ENCODE peak calls at places on chromosomes 3 and 15, in four cellular contexts. R, J, H and L are unnamed samples.
A peak's percentile ranks its signal among the peaks of the same experiment; 100 is the strongest.

GRCh38 chr15:80173022-80173759 is 20.4 kb downstream of the FAH start:
- DNase-seq in R (peak; percentile 77), J (peak; percentile 91), H (no peak), L (peak; percentile 70)

GRCh38 chr3:76083992-76084391 is 298.6 kb upstream of the ZNF717 start:
- DNase-seq in R (no peak), J (no peak), H (no peak), L (no peak)

GRCh38 chr15:57505949-57506391 is 85.7 kb upstream of the MYZAP start:
- DNase-seq in R (no peak), J (no peak), H (no peak), L (no peak)

GRCh38 chr15:96416934-96417759 is 86.6 kb downstream of the NR2F2 start:
- DNase-seq in R (no peak), J (peak; percentile 63), H (no peak), L (no peak)

GRCh38 chr3:153289334-153289808 is 127.3 kb downstream of the RAP2B start:
- DNase-seq in R (no peak), J (no peak), H (no peak), L (no peak)

GRCh38 chr15:63218114-63218808 is 28.9 kb downstream of the RAB8B start:
- DNase-seq in R (peak; percentile 27), J (no peak), H (no peak), L (no peak)

GRCh38 chr3:65344846-65345245 is 657.0 kb upstream of the ADAMTS9 start:
- DNase-seq in R (no peak), J (no peak), H (no peak), L (no peak)

GRCh38 chr3:158379517-158379916 is 191.5 kb upstream of the MLF1 start:
- DNase-seq in R (no peak), J (no peak), H (no peak), L (no peak)

GRCh38 chr15:89912674-89913396 is at the start of gene ARPIN:
- DNase-seq in R (peak; percentile 16), J (peak; percentile 76), H (no peak), L (no peak)

GRCh38 chr15:63340353-63340752 is 41.3 kb downstream of the CA12 start:
- DNase-seq in R (no peak), J (no peak), H (no peak), L (no peak)

GRCh38 chr3:189572249-189572648 is 58.9 kb upstream of the TP63 start:
- DNase-seq in R (no peak), J (no peak), H (no peak), L (no peak)

GRCh38 chr3:29514912-29515311 is 234.0 kb downstream of the RBMS3 start:
- DNase-seq in R (no peak), J (no peak), H (no peak), L (no peak)

GRCh38 chr3:118472586-118472985 is 562.1 kb downstream of the IGSF11 start:
- DNase-seq in R (no peak), J (no peak), H (no peak), L (no peak)

GRCh38 chr15:69648215-69648614 is 195.6 kb downstream of the RPLP1 start:
- DNase-seq in R (no peak), J (no peak), H (no peak), L (no peak)

GRCh38 chr3:115285001-115285400 is 137.9 kb upstream of the ZBTB20 start:
- DNase-seq in R (no peak), J (no peak), H (no peak), L (no peak)

GRCh38 chr3:10374311-10374710 is 53.4 kb upstream of the SEC13 start:
- DNase-seq in R (no peak), J (peak; percentile 42), H (no peak), L (no peak)

GRCh38 chr15:45456212-45457106 is 66.1 kb downstream of the SLC30A4 start:
- DNase-seq in R (peak; percentile 65), J (no peak), H (peak; percentile 33), L (no peak)

GRCh38 chr15:68319997-68320396 is 42.5 kb downstream of the FEM1B start:
- DNase-seq in R (no peak), J (no peak), H (no peak), L (no peak)

GRCh38 chr15:40082195-40082868 is 26.3 kb downstream of the BMF start:
- DNase-seq in R (no peak), J (no peak), H (no peak), L (no peak)

GRCh38 chr15:55654541-55654940 is 66.4 kb upstream of the PYGO1 start:
- DNase-seq in R (no peak), J (no peak), H (no peak), L (no peak)

GRCh38 chr15:52567886-52568568 is 803 bp downstream of the ARPP19 start:
- DNase-seq in R (peak; percentile 36), J (no peak), H (no peak), L (no peak)

GRCh38 chr3:157104521-157104920 is 55.4 kb downstream of the CCNL1 start:
- DNase-seq in R (no peak), J (no peak), H (no peak), L (no peak)
- TF ChIP-seq SUZ12 in R (no peak), J (no peak), H (no peak), L (no peak)

DNA sequence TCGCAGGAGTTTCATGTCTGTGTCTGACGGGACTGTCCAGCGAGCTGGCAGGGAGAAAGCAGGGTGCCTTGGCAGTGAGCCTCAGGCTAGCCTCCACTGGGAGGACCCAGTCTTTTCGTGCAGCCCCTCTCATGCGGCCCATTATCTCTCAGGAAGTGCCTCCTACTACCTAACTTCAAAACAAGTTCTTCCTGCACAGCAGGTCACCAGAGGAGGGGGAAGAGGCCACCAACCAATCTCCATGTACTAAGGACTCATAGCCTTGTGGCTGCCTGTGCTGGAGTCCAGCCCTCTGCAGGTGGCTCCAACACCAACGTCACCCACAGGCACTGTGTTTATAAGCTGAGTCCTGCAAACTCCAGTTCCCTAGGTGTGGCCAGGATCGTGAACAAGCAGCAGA is 4.8 kb downstream of the VIPR1 start:
- DNase-seq in R (no peak), J (no peak), H (no peak), L (no peak)
- TF ChIP-seq YY1 in R (no peak), J (no peak), H (no peak), L (no peak)

GRCh38 chr3:50122661-50123391 is 32.3 kb upstream of the SEMA3F start:
- DNase-seq in R (no peak), J (no peak), H (no peak), L (no peak)

GRCh38 chr3:50126287-50127211 is 28.6 kb upstream of the SEMA3F start:
- DNase-seq in R (peak; percentile 28), J (peak; percentile 58), H (no peak), L (no peak)

GRCh38 chr3:50125541-50126286 is 29.4 kb upstream of the SEMA3F start:
- DNase-seq in R (no peak), J (peak; percentile 62), H (no peak), L (no peak)

GRCh38 chr3:50123394-50124361 is 31.4 kb upstream of the SEMA3F start:
- DNase-seq in R (no peak), J (no peak), H (no peak), L (no peak)

DNA sequence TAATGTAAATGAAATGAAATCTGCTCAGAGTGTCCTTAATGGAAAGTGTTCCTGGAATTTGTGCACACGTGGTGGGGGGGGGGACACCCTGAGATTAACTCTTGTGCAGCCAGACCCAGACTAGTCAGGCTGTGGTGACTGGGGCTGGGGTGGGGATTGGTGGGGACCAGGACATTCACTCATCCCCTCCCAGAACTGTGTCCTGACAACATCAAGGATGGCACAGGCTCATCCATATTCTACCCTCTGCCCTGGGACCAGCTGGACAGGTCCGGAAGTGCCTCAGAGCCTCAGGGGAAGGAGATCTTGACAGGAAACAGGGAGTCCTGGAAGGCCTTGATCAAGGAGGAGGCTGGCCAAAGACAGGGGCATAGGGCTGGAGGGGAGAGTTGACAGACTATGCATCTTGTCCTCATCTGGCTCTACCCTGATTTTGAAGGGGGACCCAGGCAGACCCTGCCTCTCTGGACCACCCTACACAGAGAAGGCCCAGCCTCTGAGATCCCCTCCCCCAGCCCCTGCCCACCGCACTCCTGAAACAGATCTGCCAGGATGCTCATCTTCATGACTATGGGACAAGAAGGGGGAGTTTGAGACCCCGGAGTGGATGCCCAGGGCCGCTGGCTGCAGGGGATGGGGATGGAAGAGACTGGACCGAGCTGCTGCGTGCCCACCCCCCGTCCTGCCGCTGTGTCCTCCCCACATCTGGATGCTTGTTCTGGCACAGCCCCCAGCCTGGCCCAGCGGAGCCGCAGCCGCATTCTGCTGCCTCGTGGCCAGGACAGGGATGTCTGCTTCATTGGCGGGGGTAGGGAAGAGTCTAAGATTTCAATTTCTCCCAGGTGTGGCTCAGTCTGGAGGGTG is 30.5 kb upstream of the SEMA3F start:
- DNase-seq in R (no peak), J (peak; percentile 68), H (no peak), L (no peak)
- H3K9ac ChIP-seq in R (no peak overlapping the region), J (no peak overlapping the region), H (no peak overlapping the region), L (peak overlapping the region; percentile 47)

GRCh38 chr3:57958642-57959406 is 49.4 kb upstream of the FLNB start:
- DNase-seq in R (no peak), J (no peak), H (no peak), L (no peak)
- TF ChIP-seq SUZ12 in R (no peak), J (no peak), H (no peak), L (no peak)

GRCh38 chr3:122640437-122640999 is 40.1 kb upstream of the PARP14 start:
- DNase-seq in R (no peak), J (no peak), H (no peak), L (no peak)
- TF ChIP-seq YY1 in R (no peak), J (no peak), H (no peak), L (no peak)

DNA sequence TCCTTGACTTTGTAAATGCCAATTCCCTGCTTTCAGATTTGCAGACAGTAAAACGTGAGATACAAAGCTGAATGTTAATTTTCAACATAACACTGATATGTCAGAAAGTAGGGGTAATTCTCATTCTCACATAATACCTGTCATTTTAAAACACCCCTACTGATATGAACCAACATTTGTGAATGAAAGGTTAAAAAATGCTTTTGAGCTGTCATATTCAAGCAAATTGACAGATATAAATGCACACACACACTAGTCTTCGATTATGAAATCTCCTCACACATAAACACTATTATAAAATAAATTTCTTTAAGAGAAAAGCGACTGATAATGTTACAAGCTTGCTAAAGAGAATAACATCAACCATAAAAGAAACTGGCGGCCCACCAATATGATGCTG is 128.8 kb downstream of the PEAK1 start:
- DNase-seq in R (no peak), J (no peak), H (no peak), L (no peak)
- H3K9ac ChIP-seq in R (no peak overlapping the region), J (no peak overlapping the region), H (no peak overlapping the region), L (no peak overlapping the region)

DNA sequence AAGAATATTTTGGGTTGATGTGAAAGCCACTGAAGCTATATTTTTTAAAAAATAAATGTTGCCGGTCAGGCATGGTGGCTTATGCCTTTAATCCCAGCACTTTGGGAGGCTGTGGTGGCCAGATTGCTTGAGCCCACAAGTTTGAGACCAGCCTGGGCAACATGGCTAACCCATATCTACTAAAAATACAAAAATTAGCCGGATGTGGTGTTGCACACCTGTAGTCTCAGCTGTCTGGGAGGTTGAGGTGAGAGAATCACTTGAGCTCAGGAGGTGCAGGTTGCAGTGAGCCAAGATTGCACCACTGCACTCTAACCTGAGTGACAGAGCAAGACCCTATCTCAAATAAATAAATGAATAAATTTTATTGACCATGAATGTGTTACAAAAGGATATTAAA is 39.6 kb downstream of the GOLM2 start:
- DNase-seq in R (no peak), J (no peak), H (no peak), L (no peak)
- TF ChIP-seq SUZ12 in R (no peak), J (no peak), H (no peak), L (no peak)